ENCODE peak calls at places on chromosome 1, in five cellular contexts. Z is small intestine; Y is pancreas; F is CD4-positive, alpha-beta memory T cell; Q is CD8-positive, alpha-beta T cell. O is an unnamed sample.

GRCh38 chr1:225474986-225475820 is 47.4 kb upstream of the LBR start:
- DNase-seq in Q (peak; percentile 70), F (no peak), Z (peak; percentile 65), Y (peak; percentile 90), O (no peak)

GRCh38 chr1:7011826-7012225 is 226.6 kb downstream of the CAMTA1 start:
- DNase-seq in Q (no peak), Z (no peak), Y (no peak), F (no peak), O (no peak)

GRCh38 chr1:117567976-117568375 is 37.9 kb upstream of the TENT5C start:
- DNase-seq in Y (no peak), Z (no peak), Q (no peak), F (no peak), O (no peak)

GRCh38 chr1:7476861-7477534 is 294.1 kb upstream of the VAMP3 start:
- DNase-seq in Z (no peak), F (no peak), Q (no peak), Y (no peak), O (no peak)

GRCh38 chr1:116325922-116326321 is 47.1 kb upstream of the ATP1A1 start:
- DNase-seq in Q (peak; percentile 29), F (peak; percentile 56), Y (no peak), Z (no peak), O (peak; percentile 98)

GRCh38 chr1:150560576-150560975 is 11.4 kb downstream of the ADAMTSL4 start:
- DNase-seq in Y (no peak), F (peak; percentile 49), Q (no peak), Z (no peak), O (no peak)

GRCh38 chr1:236864996-236865877 is 70.1 kb downstream of the MTR start:
- DNase-seq in F (no peak), Z (no peak), Y (no peak), Q (no peak), O (no peak)

GRCh38 chr1:2933431-2934172 is 87.7 kb upstream of the ACTRT2 start:
- DNase-seq in Q (no peak), Y (peak; percentile 43), Z (no peak), F (no peak), O (no peak)

GRCh38 chr1:226943156-226943555 is 3.1 kb downstream of the COQ8A start:
- DNase-seq in Z (peak; percentile 3), Y (no peak), Q (no peak), F (no peak), O (no peak)
- H3K4me3 ChIP-seq in Z (no peak overlapping the region), Y (peak overlapping the region; percentile 97), Q (no peak overlapping the region), F (no peak overlapping the region), O (no peak overlapping the region)

GRCh38 chr1:27527857-27528700 is 38.1 kb upstream of the WASF2 start:
- DNase-seq in Q (peak; percentile 33), F (peak; percentile 49), Y (peak; percentile 78), Z (peak; percentile 81), O (no peak)

GRCh38 chr1:27526569-27527222 is 36.7 kb upstream of the WASF2 start:
- DNase-seq in Y (no peak), F (no peak), Q (no peak), Z (no peak), O (no peak)

GRCh38 chr1:27527223-27527856 is 37.4 kb upstream of the WASF2 start:
- DNase-seq in Z (no peak), Q (peak; percentile 23), Y (no peak), F (peak; percentile 76), O (peak; percentile 32)

GRCh38 chr1:27523666-27524020 is 33.7 kb upstream of the WASF2 start:
- DNase-seq in Z (no peak), Q (no peak), F (no peak), Y (no peak), O (no peak)

DNA sequence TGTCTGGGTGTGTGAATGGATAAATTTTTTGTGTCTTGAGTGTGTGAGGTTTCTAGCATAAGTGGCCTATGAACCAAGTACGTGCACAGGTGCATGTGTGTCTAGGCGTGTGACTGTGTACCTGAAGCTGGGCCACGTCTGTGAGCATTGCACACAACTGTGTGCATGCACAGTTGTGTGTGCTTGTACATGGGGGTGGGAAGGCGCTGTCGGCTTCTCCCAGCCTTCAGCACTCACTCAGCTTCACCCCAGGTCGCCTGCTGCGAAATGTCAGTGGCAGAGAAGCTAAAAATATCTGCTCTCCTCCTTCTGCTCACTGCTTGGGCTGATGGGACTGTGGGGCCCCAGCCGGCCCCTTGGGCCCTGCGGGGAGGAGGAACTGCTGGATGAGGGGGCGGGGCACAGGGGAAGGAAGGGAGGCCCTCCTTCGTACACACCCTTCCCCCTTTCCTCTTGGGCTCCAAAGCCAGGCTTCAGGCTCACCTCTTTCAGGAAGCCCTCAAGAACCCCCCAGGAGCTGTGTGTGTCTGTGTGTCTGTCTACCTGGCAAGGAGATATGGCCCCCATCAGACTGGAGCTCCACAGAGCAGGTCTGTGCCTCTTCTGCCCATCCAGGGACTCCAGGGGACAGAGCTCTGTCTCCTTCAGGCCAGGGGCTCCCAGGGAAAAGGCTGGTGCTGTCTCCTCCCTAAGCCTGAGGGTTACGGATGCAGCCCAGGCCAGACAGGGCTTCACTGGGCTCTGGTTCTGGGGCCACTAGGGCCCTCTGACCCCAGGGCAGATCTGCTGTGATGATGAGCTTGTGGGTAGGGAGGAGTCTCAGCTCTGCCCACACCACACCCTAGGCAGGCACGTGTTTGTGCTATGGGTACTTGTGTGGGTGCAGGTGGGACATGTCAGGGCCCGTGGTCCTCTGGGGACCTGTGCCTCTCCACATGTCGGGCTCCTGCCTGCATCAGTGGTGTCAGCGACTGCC is 35.6 kb upstream of the WASF2 start:
- DNase-seq in Q (peak; percentile 25), Z (no peak), Y (no peak), F (peak; percentile 54), O (peak; percentile 44)
- H3K4me3 ChIP-seq in Q (peak overlapping the region; percentile 47), Z (no peak overlapping the region), Y (peak overlapping the region; percentile 17), F (peak overlapping the region; percentile 50), O (no peak overlapping the region)

GRCh38 chr1:147076442-147076841 is 95.8 kb downstream of the PRKAB2 start:
- DNase-seq in Z (no peak), Y (no peak), Q (no peak), F (no peak), O (no peak)

GRCh38 chr1:147072371-147073061 is 99.8 kb downstream of the PRKAB2 start:
- DNase-seq in Z (no peak), Q (no peak), F (peak; percentile 35), Y (peak; percentile 57), O (no peak)

GRCh38 chr1:147077081-147077480 is 95.2 kb downstream of the PRKAB2 start:
- DNase-seq in Q (no peak), Z (no peak), Y (no peak), F (no peak), O (no peak)

GRCh38 chr1:147071142-147071541 is 101.1 kb downstream of the PRKAB2 start:
- DNase-seq in Q (no peak), Z (no peak), Y (no peak), F (no peak), O (no peak)

GRCh38 chr1:147073062-147073432 is 99.2 kb downstream of the PRKAB2 start:
- DNase-seq in Q (no peak), F (peak; percentile 47), Y (no peak), Z (no peak), O (no peak)
- H3K4me3 ChIP-seq in Q (no peak overlapping the region), F (no peak overlapping the region), Y (peak overlapping the region; percentile 24), Z (no peak overlapping the region), O (no peak overlapping the region)

GRCh38 chr1:177729646-177730045 is 240.2 kb downstream of the SEC16B start:
- DNase-seq in Z (no peak), Q (no peak), F (no peak), Y (no peak), O (no peak)
- H3K4me3 ChIP-seq in Z (no peak overlapping the region), Q (no peak overlapping the region), F (no peak overlapping the region), Y (no peak overlapping the region), O (no peak overlapping the region)

GRCh38 chr1:246726881-246727280 is 2.7 kb downstream of the SCCPDH start:
- DNase-seq in Q (no peak), Y (no peak), F (no peak), Z (no peak), O (no peak)
- H3K4me3 ChIP-seq in Q (no peak overlapping the region), Y (no peak overlapping the region), F (no peak overlapping the region), Z (no peak overlapping the region), O (no peak overlapping the region)

GRCh38 chr1:5978452-5978851 is 13.8 kb downstream of the NPHP4 start:
- DNase-seq in Q (no peak), F (no peak), Y (peak; percentile 41), Z (no peak), O (no peak)

GRCh38 chr1:5979536-5980313 is 12.5 kb downstream of the NPHP4 start:
- DNase-seq in Y (peak; percentile 35), Q (no peak), F (no peak), Z (no peak), O (no peak)

GRCh38 chr1:5982276-5982675 is 9.9 kb downstream of the NPHP4 start:
- DNase-seq in Z (no peak), Y (no peak), F (no peak), Q (no peak), O (no peak)

GRCh38 chr1:5981009-5981380 is 11.2 kb downstream of the NPHP4 start:
- DNase-seq in Q (no peak), Y (no peak), Z (no peak), F (no peak), O (no peak)

DNA sequence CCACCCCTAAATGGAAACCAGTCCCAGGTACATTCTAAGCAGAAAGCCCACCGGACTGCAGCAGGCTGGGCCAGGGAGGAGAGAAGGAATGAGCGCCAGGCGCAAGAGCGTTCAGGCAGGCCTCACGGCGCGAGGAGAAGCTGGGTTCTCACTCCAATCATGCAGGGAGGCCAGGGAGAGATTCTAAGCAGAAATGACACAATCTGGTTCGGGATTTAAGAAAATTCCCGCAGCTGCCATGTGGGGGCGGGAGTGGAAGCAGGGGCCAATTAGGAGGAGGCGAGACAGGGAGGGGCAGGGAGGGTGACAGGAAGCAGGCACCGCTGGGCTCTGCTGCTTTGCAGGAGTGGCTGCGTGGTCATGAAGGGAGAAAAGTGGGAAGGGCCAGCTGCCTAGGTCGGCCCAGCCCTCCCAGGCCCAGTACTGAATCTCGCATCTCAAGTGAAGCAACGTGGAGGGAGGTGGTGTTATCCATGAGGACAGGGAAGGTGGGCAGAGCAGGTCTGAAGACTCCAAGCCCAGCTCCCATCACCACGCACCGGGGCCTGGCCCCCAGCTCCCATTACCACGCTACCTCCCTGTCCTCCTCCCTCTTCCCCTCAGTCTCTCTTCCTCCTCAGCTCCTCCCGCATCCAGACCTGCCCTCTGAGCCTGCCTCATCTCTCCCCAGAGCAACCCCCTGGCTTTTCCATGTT is 11.8 kb downstream of the NPHP4 start:
- DNase-seq in Y (peak; percentile 36), F (no peak), Z (no peak), Q (no peak), O (no peak)
- H3K4me3 ChIP-seq in Y (no peak overlapping the region), F (no peak overlapping the region), Z (no peak overlapping the region), Q (no peak overlapping the region), O (no peak overlapping the region)

DNA sequence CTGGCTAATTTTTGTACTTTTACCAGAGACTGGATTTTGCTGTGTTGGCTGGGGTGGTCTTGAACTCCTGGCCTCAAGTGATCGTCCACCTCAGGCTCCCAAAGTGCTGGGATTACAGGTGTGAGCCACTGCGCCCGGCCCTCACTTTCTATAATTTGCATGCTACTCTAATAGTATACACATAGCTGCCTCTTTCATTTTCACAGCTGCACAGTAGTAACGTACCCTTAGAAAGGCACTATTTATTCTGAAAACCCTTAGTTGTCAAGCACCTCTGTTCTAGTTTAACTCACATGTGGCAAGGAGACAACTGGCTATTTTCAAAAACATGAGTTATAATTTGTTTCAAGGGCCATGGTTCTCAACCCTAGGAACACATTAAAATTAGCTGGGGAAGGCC is 17.2 kb downstream of the TPM3 start:
- DNase-seq in Z (no peak), F (no peak), Q (no peak), Y (no peak), O (no peak)
- H3K4me3 ChIP-seq in Z (no peak overlapping the region), F (no peak overlapping the region), Q (no peak overlapping the region), Y (no peak overlapping the region), O (no peak overlapping the region)

DNA sequence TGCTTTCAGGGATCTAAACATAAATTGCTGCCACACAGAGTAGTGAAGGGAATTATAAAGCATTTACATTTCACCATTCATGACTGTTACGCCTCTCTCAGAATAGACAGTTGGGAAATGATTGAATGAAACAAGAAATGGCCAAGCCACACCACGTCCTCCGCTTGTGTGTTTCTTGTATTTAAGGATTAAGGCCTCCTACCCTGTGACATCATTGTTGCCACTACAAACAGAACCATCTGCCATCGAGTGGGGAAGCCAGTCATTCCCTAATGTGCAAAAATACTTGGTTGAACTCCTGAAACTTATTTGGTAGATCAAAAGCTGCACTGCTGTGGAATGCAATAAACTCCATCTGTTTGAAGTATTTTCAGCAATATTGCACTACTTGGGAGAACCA is 99.1 kb upstream of the C1orf105 start:
- DNase-seq in Y (no peak), Z (no peak), Q (no peak), F (no peak), O (no peak)
- H3K4me3 ChIP-seq in Y (no peak overlapping the region), Z (no peak overlapping the region), Q (no peak overlapping the region), F (no peak overlapping the region), O (no peak overlapping the region)